ENCODE peak calls at places on chromosome 17, in seven cellular contexts. N, G, F, I, M, K and W are unnamed samples.
A peak's percentile ranks its signal among the peaks of the same experiment; 100 is the strongest.

GRCh38 chr17:57945999-57946797 is 9.0 kb downstream of the CUEDC1 start:
- DNase-seq in F (no peak), M (no peak), I (peak; percentile 30), N (no peak), G (peak; percentile 58), K (peak; percentile 11), W (no peak)

GRCh38 chr17:57628421-57628820 is 116.7 kb downstream of the CCDC182 start:
- DNase-seq in F (no peak), K (no peak), G (no peak), I (no peak), M (no peak), N (no peak), W (no peak)

GRCh38 chr17:16286947-16287562 is 66.2 kb downstream of the CENPV start:
- DNase-seq in I (peak; percentile 82), K (peak; percentile 73), N (no peak), M (no peak), F (no peak), G (no peak), W (no peak)

GRCh38 chr17:40317345-40317873 is 8.4 kb downstream of the RARA start:
- DNase-seq in F (no peak), G (peak; percentile 70), K (peak; percentile 77), M (peak; percentile 23), I (peak; percentile 87), N (peak; percentile 70), W (peak; percentile 86)

GRCh38 chr17:31733326-31733725 is 125.7 kb downstream of the COPRS start:
- DNase-seq in M (no peak), K (no peak), F (no peak), G (no peak), I (no peak), N (no peak), W (no peak)

GRCh38 chr17:74441537-74441936 is 9.6 kb downstream of the GPRC5C start:
- DNase-seq in F (no peak), G (no peak), K (no peak), N (no peak), M (no peak), I (no peak), W (no peak)

GRCh38 chr17:72681844-72682243 is 410.6 kb downstream of the SLC39A11 start:
- DNase-seq in M (no peak), G (no peak), K (no peak), F (no peak), I (no peak), N (no peak), W (no peak)

GRCh38 chr17:56167491-56167890 is 14.2 kb downstream of the ANKFN1 start:
- DNase-seq in G (no peak), F (no peak), I (no peak), N (no peak), M (no peak), K (no peak), W (no peak)

GRCh38 chr17:75289832-75290337 is 652 bp upstream of the SLC25A19 start:
- DNase-seq in M (no peak), I (peak; percentile 65), G (peak; percentile 60), F (peak; percentile 28), K (peak; percentile 68), N (peak; percentile 83), W (peak; percentile 83)

GRCh38 chr17:75130632-75131277 is 787 bp downstream of the NT5C start:
- DNase-seq in N (peak; percentile 61), I (peak; percentile 79), F (no peak), G (peak; percentile 58), K (peak; percentile 67), M (peak; percentile 72), W (peak; percentile 79)

GRCh38 chr17:76966486-76967181 is 98.4 kb downstream of the MGAT5B start:
- DNase-seq in N (no peak), F (no peak), M (no peak), K (no peak), G (no peak), I (no peak), W (no peak)

GRCh38 chr17:66716236-66717026 is 118.5 kb upstream of the CACNG5 start:
- DNase-seq in N (no peak), G (peak; percentile 21), I (no peak), M (no peak), F (no peak), K (peak; percentile 36), W (no peak)

GRCh38 chr17:19464033-19465026 is 53.3 kb downstream of the RNF112 start:
- DNase-seq in I (no peak), G (peak; percentile 18), M (no peak), N (no peak), K (no peak), F (no peak), W (no peak)

GRCh38 chr17:65184235-65184959 is 47.2 kb downstream of the RGS9 start:
- DNase-seq in G (no peak), I (no peak), F (no peak), M (no peak), N (no peak), K (no peak), W (no peak)

GRCh38 chr17:81044764-81045589 is 10.0 kb downstream of the BAIAP2 start:
- DNase-seq in M (no peak), G (peak; percentile 79), K (peak; percentile 77), I (peak; percentile 95), N (no peak), F (no peak), W (no peak)

GRCh38 chr17:50129303-50129945 is 536 bp downstream of the SAMD14 start:
- DNase-seq in F (peak; percentile 37), K (peak; percentile 55), M (peak; percentile 40), I (no peak), G (peak; percentile 57), N (peak; percentile 64), W (no peak)

GRCh38 chr17:7884581-7885356 is 3.8 kb upstream of the CHD3 start:
- DNase-seq in F (peak; percentile 40), K (peak; percentile 21), M (no peak), N (peak; percentile 49), I (no peak), G (no peak), W (no peak)

GRCh38 chr17:9322298-9322697 is 253.3 kb downstream of the STX8 start:
- DNase-seq in I (no peak), K (no peak), F (no peak), G (no peak), N (no peak), M (peak; percentile 23), W (no peak)

GRCh38 chr17:17224137-17224536 is 12.8 kb downstream of the FLCN start:
- DNase-seq in I (no peak), G (no peak), M (no peak), N (no peak), F (no peak), K (no peak), W (no peak)

GRCh38 chr17:47279062-47279801 is 25.6 kb downstream of the ITGB3 start:
- DNase-seq in M (no peak), K (peak; percentile 98), F (no peak), N (no peak), I (peak; percentile 100), G (peak; percentile 97), W (no peak)